ENCODE peak calls at places on chromosomes 1 and 21, in six cellular contexts. K is IMR-90, O is left lung, C is mucosa of descending colon, R is AG09309, Q is cardiac fibroblast. Z is an unnamed sample.

GRCh38 chr1:8326265-8326664 is 8.4 kb downstream of the SLC45A1 start:
- DNase-seq in K (no peak), O (no peak), C (no peak), R (no peak), Q (no peak), Z (no peak)

GRCh38 chr21:14116080-14116481 is 94.7 kb downstream of the LIPI start:
- DNase-seq in K (no peak), O (no peak), C (no peak), R (no peak), Q (no peak), Z (peak; percentile 46)

GRCh38 chr1:236469466-236469865 is 54.3 kb upstream of the LGALS8 start:
- DNase-seq in K (no peak), O (no peak), C (no peak), R (no peak), Q (no peak), Z (no peak)

GRCh38 chr1:15760520-15761211 is 2.1 kb downstream of the FBLIM1 start:
- DNase-seq in K (peak; percentile 74), O (no peak), C (peak; percentile 58), R (peak; percentile 39), Q (peak; percentile 95), Z (no peak)

GRCh38 chr1:113048064-113048463 is 24.9 kb upstream of the LRIG2 start:
- DNase-seq in K (no peak), O (no peak), C (peak; percentile 58), R (no peak), Q (no peak), Z (no peak)

GRCh38 chr1:89808429-89809117 is 12.3 kb upstream of the LRRC8D start:
- DNase-seq in K (peak; percentile 38), O (no peak), C (no peak), R (no peak), Q (peak; percentile 63), Z (no peak)

GRCh38 chr21:46097826-46098286 is at the start of gene COL6A2:
- DNase-seq in K (peak; percentile 71), O (peak; percentile 53), C (peak; percentile 68), R (no peak), Q (peak; percentile 76), Z (no peak)

GRCh38 chr1:150429805-150430204 is 57.4 kb upstream of the TARS2 start:
- DNase-seq in K (peak; percentile 7), O (no peak), C (no peak), R (no peak), Q (peak; percentile 39), Z (no peak)

GRCh38 chr1:33111965-33112364 is 31.0 kb downstream of the AZIN2 start:
- DNase-seq in K (peak; percentile 44), O (no peak), C (no peak), R (no peak), Q (peak; percentile 63), Z (no peak)

GRCh38 chr1:157163273-157164127 is 25.3 kb upstream of the ETV3 start:
- DNase-seq in K (peak; percentile 48), O (peak; percentile 56), C (peak; percentile 84), R (no peak), Q (peak; percentile 62), Z (no peak)

GRCh38 chr1:3652538-3653285 is 396 bp downstream of the TP73 start:
- DNase-seq in K (no peak), O (no peak), C (peak; percentile 35), R (no peak), Q (no peak), Z (peak; percentile 58)

GRCh38 chr1:95197616-95198252 is 36.3 kb upstream of the RWDD3 start:
- DNase-seq in K (peak; percentile 50), O (no peak), C (no peak), R (no peak), Q (peak; percentile 19), Z (no peak)

GRCh38 chr1:116033322-116033721 is 57.0 kb downstream of the SLC22A15 start:
- DNase-seq in K (no peak), O (no peak), C (no peak), R (no peak), Q (no peak), Z (no peak)

GRCh38 chr1:59686170-59686569 is 128.6 kb upstream of the HOOK1 start:
- DNase-seq in K (no peak), O (no peak), C (no peak), R (no peak), Q (no peak), Z (no peak)

GRCh38 chr1:221724931-221725605 is 16.8 kb downstream of the DUSP10 start:
- DNase-seq in K (peak; percentile 66), O (peak; percentile 69), C (no peak), R (no peak), Q (peak; percentile 65), Z (no peak)

GRCh38 chr1:246647513-246647912 is 76.7 kb upstream of the SCCPDH start:
- DNase-seq in K (peak; percentile 60), O (no peak), C (no peak), R (peak; percentile 14), Q (peak; percentile 47), Z (no peak)

GRCh38 chr1:99171126-99171813 is 93.0 kb upstream of the PLPPR4 start:
- DNase-seq in K (no peak), O (no peak), C (no peak), R (no peak), Q (no peak), Z (no peak)
- TF ChIP-seq CTCF in K (no peak), O (no peak), C (no peak), R (no peak), Q (no peak), Z (no peak)

DNA sequence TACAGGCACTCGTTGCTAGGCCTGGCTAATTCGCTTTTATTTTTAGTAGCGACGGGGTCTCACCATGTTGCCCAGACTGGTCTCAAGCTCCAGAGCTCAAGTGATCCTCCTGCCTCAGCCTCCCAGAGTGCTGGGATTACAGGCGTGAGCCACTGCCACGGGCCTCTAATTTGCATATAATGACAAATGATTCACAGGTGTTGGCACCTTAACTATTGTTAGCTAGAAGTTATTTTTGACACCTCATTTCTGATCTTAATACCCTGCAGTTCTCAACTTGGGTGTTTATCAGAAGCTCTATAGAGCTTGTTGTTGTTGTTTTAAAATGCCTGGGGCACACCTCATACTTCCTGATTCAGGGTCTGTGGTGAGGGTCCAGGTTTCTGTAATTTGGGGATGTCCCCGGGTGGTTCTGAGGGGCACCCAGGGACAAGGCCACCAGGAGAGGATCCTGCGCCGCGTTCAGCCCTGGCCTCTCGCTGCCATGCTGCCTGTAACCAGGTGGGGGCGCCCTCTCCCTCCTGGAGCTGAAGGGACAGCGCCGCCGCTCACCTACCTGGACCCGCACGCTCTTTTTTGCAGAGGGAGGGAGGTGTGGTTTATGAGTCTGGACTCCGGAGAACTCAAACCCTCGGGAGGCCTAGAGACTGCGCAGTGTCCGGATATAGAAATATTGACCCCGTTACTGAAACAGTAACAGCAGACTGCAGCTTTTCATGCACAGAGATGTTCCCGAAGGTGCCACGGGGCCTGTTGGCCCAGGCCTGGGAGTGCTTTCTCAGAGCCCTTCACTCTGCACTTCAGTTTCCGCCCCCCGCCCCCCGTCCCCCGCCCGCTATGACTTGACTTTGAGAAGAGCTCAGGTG is 23.0 kb upstream of the NEK2 start:
- DNase-seq in K (peak; percentile 41), O (peak; percentile 86), C (peak; percentile 89), R (no peak), Q (peak; percentile 69), Z (peak; percentile 82)
- H3K4me3 ChIP-seq in K (no peak overlapping the region), O (no peak overlapping the region), C (no peak overlapping the region), R (no peak overlapping the region), Q (peak overlapping the region; percentile 28), Z (peak overlapping the region; percentile 27)

GRCh38 chr1:185315364-185316108 is 1.5 kb downstream of the IVNS1ABP start:
- DNase-seq in K (no peak), O (no peak), C (no peak), R (no peak), Q (no peak), Z (no peak)

GRCh38 chr1:185316163-185317033 is 645 bp downstream of the IVNS1ABP start:
- DNase-seq in K (peak; percentile 88), O (peak; percentile 97), C (peak; percentile 97), R (peak; percentile 59), Q (peak; percentile 96), Z (peak; percentile 91)

GRCh38 chr1:185318431-185319151 is 1.5 kb upstream of the IVNS1ABP start:
- DNase-seq in K (no peak), O (no peak), C (no peak), R (no peak), Q (no peak), Z (no peak)

GRCh38 chr1:185317886-185318310 is 855 bp upstream of the IVNS1ABP start:
- DNase-seq in K (no peak), O (peak; percentile 67), C (peak; percentile 63), R (no peak), Q (peak; percentile 17), Z (no peak)

GRCh38 chr1:185317034-185317885 is at the start of gene IVNS1ABP:
- DNase-seq in K (peak; percentile 87), O (peak; percentile 96), C (peak; percentile 97), R (peak; percentile 71), Q (peak; percentile 95), Z (peak; percentile 98)
- TF ChIP-seq CTCF in K (no peak), O (no peak), C (no peak), R (no peak), Q (peak; percentile 32), Z (peak; percentile 72)

GRCh38 chr1:172450524-172450885 is 6.6 kb upstream of the PIGC start:
- DNase-seq in K (no peak), O (no peak), C (peak; percentile 62), R (no peak), Q (no peak), Z (no peak)

GRCh38 chr1:172447641-172448040 is 3.8 kb upstream of the PIGC start:
- DNase-seq in K (no peak), O (no peak), C (no peak), R (no peak), Q (peak; percentile 73), Z (no peak)

GRCh38 chr1:172451002-172451443 is 7.2 kb upstream of the PIGC start:
- DNase-seq in K (peak; percentile 79), O (no peak), C (no peak), R (no peak), Q (peak; percentile 49), Z (no peak)

GRCh38 chr1:172449585-172450523 is 6.0 kb upstream of the PIGC start:
- DNase-seq in K (peak; percentile 51), O (peak; percentile 65), C (peak; percentile 56), R (no peak), Q (peak; percentile 74), Z (peak; percentile 36)

DNA sequence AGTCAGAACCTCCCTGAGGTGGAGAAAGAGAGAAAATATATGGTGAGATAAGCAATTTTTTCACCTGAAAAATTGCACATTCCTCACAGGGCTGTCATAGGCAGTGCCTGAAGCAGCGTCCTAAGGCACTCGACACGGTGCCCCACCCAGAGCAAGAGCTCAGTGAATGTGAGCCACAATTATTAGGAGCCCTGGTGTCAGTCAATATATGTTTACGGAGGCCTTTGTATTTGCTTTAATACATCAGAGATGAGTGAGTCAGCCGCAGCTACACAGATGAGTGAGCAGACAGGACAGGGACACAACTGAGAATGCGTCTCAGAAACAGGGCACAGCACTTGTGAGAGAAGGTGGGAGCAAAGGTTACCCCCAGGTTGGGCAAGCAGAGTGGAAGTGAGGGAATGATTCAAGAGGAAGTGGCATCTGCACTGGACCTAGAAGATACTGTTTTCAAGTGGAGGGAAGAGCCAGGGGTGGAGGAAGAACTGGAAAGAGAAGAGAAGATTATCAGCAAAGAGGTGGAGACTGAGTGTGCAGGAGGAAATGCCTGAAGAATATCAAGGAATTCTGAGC is 5.2 kb upstream of the PIGC start:
- DNase-seq in K (no peak), O (no peak), C (no peak), R (no peak), Q (no peak), Z (no peak)
- H3K4me3 ChIP-seq in K (no peak overlapping the region), O (no peak overlapping the region), C (no peak overlapping the region), R (no peak overlapping the region), Q (no peak overlapping the region), Z (no peak overlapping the region)

GRCh38 chr1:161020573-161021167 is at the start of gene F11R:
- DNase-seq in K (no peak), O (peak; percentile 58), C (peak; percentile 82), R (no peak), Q (peak; percentile 62), Z (no peak)
- TF ChIP-seq CTCF in K (peak; percentile 3), O (peak; percentile 29), C (no peak), R (no peak), Q (peak; percentile 11), Z (no peak)